ENCODE peak calls at places on chromosomes 5 and 9, in eight cellular contexts. One of them, this sample, is unnamed.
A peak's percentile ranks its signal among the peaks of the same experiment; 100 is the strongest.

GRCh38 chr5:115246361-115246991 is 16.2 kb downstream of the PGGT1B start:
- DNase-seq in NCI-H146: peak; percentile 57
- DNase-seq in transverse colon: no peak
- DNase-seq in stimulated activated CD8-positive, alpha-beta memory T cell treated with anti-CD3 and anti-CD28 coated beads, Interleukin-15, amount 100 ng/mL, for 1 hour: no peak
- DNase-seq in ovary: no peak
- DNase-seq in M059J: peak; percentile 54
- DNase-seq in GM23338: peak; percentile 75
- DNase-seq in occipital lobe: no peak
- DNase-seq in this sample: peak; percentile 71

GRCh38 chr5:1366514-1366913 is 21.6 kb upstream of the CLPTM1L start:
- DNase-seq in NCI-H146: no peak
- DNase-seq in transverse colon: no peak
- DNase-seq in stimulated activated CD8-positive, alpha-beta memory T cell treated with anti-CD3 and anti-CD28 coated beads, Interleukin-15, amount 100 ng/mL, for 1 hour: no peak
- DNase-seq in ovary: no peak
- DNase-seq in M059J: no peak
- DNase-seq in GM23338: no peak
- DNase-seq in occipital lobe: no peak
- DNase-seq in this sample: no peak

GRCh38 chr5:57863661-57864060 is 381.1 kb upstream of the ACTBL2 start:
- DNase-seq in NCI-H146: no peak
- DNase-seq in transverse colon: no peak
- DNase-seq in stimulated activated CD8-positive, alpha-beta memory T cell treated with anti-CD3 and anti-CD28 coated beads, Interleukin-15, amount 100 ng/mL, for 1 hour: no peak
- DNase-seq in ovary: no peak
- DNase-seq in M059J: peak; percentile 97
- DNase-seq in GM23338: no peak
- DNase-seq in occipital lobe: no peak
- DNase-seq in this sample: peak; percentile 71

GRCh38 chr5:58127486-58128220 is 332.2 kb downstream of the PLK2 start:
- DNase-seq in NCI-H146: no peak
- DNase-seq in transverse colon: no peak
- DNase-seq in stimulated activated CD8-positive, alpha-beta memory T cell treated with anti-CD3 and anti-CD28 coated beads, Interleukin-15, amount 100 ng/mL, for 1 hour: no peak
- DNase-seq in ovary: no peak
- DNase-seq in M059J: no peak
- DNase-seq in GM23338: no peak
- DNase-seq in occipital lobe: no peak
- DNase-seq in this sample: peak; percentile 46

GRCh38 chr9:138023394-138024124 is 146.0 kb downstream of the CACNA1B start:
- DNase-seq in NCI-H146: no peak
- DNase-seq in transverse colon: no peak
- DNase-seq in stimulated activated CD8-positive, alpha-beta memory T cell treated with anti-CD3 and anti-CD28 coated beads, Interleukin-15, amount 100 ng/mL, for 1 hour: no peak
- DNase-seq in ovary: no peak
- DNase-seq in M059J: no peak
- DNase-seq in GM23338: peak; percentile 62
- DNase-seq in occipital lobe: no peak
- DNase-seq in this sample: no peak

GRCh38 chr5:142151436-142152382 is 43.1 kb downstream of the NDFIP1 start:
- DNase-seq in NCI-H146: peak; percentile 39
- DNase-seq in transverse colon: peak; percentile 41
- DNase-seq in stimulated activated CD8-positive, alpha-beta memory T cell treated with anti-CD3 and anti-CD28 coated beads, Interleukin-15, amount 100 ng/mL, for 1 hour: peak; percentile 24
- DNase-seq in ovary: peak; percentile 50
- DNase-seq in M059J: peak; percentile 64
- DNase-seq in GM23338: peak; percentile 87
- DNase-seq in occipital lobe: no peak
- DNase-seq in this sample: peak; percentile 64

GRCh38 chr5:178981381-178981780 is 13.7 kb downstream of the GRM6 start:
- DNase-seq in NCI-H146: no peak
- DNase-seq in transverse colon: no peak
- DNase-seq in stimulated activated CD8-positive, alpha-beta memory T cell treated with anti-CD3 and anti-CD28 coated beads, Interleukin-15, amount 100 ng/mL, for 1 hour: no peak
- DNase-seq in ovary: no peak
- DNase-seq in M059J: no peak
- DNase-seq in GM23338: no peak
- DNase-seq in occipital lobe: no peak
- DNase-seq in this sample: no peak

GRCh38 chr5:170121321-170121720 is 15.6 kb downstream of the FOXI1 start:
- DNase-seq in NCI-H146: no peak
- DNase-seq in transverse colon: no peak
- DNase-seq in stimulated activated CD8-positive, alpha-beta memory T cell treated with anti-CD3 and anti-CD28 coated beads, Interleukin-15, amount 100 ng/mL, for 1 hour: no peak
- DNase-seq in ovary: no peak
- DNase-seq in M059J: peak; percentile 30
- DNase-seq in GM23338: no peak
- DNase-seq in occipital lobe: no peak
- DNase-seq in this sample: peak; percentile 27

GRCh38 chr9:21317956-21318923 is 13.1 kb upstream of the IFNA5 start:
- DNase-seq in NCI-H146: peak; percentile 43
- DNase-seq in transverse colon: peak; percentile 18
- DNase-seq in stimulated activated CD8-positive, alpha-beta memory T cell treated with anti-CD3 and anti-CD28 coated beads, Interleukin-15, amount 100 ng/mL, for 1 hour: no peak
- DNase-seq in ovary: peak; percentile 36
- DNase-seq in M059J: peak; percentile 54
- DNase-seq in GM23338: peak; percentile 67
- DNase-seq in occipital lobe: peak; percentile 19
- DNase-seq in this sample: peak; percentile 64